ENCODE peak calls at places on chromosomes 2 and 18, in four cellular contexts. E, J, A and F are unnamed samples.

GRCh38 chr2:75047189-75047812 is 88.9 kb downstream of the POLE4 start:
- DNase-seq in A (no peak), J (no peak), E (no peak), F (peak; percentile 12)

GRCh38 chr2:105926960-105927678 is 182.4 kb downstream of the NCK2 start:
- DNase-seq in E (no peak), J (no peak), A (no peak), F (no peak)

GRCh38 chr2:11540148-11540995 is 6.5 kb downstream of the GREB1 start:
- DNase-seq in J (no peak), E (no peak), A (no peak), F (no peak)

GRCh38 chr2:64487256-64488049 is 33.5 kb downstream of the LGALSL start:
- DNase-seq in A (no peak), E (peak; percentile 28), J (no peak), F (no peak)

GRCh38 chr2:30422437-30422805 is 24.6 kb upstream of the LCLAT1 start:
- DNase-seq in J (no peak), A (no peak), E (no peak), F (peak; percentile 61)

GRCh38 chr2:13009027-13009426 is 292.3 kb downstream of the TRIB2 start:
- DNase-seq in J (no peak), A (no peak), E (no peak), F (no peak)

GRCh38 chr18:6546229-6546628 is 131.5 kb upstream of the L3MBTL4 start:
- DNase-seq in J (no peak), E (no peak), A (no peak), F (no peak)

GRCh38 chr2:216448829-216449228 is 36.5 kb downstream of the SMARCAL1 start:
- DNase-seq in J (no peak), E (no peak), A (no peak), F (no peak)

GRCh38 chr2:166643980-166644379 is 149.9 kb upstream of the SCN7A start:
- DNase-seq in E (no peak), J (no peak), A (no peak), F (no peak)

GRCh38 chr2:171185941-171186340 is 25.2 kb upstream of the TLK1 start:
- DNase-seq in J (no peak), A (peak; percentile 4), E (no peak), F (no peak)

GRCh38 chr18:62209046-62209445 is 22.0 kb downstream of the RELCH start:
- DNase-seq in J (no peak), E (no peak), A (no peak), F (no peak)

GRCh38 chr18:77366725-77367641 is 117.3 kb downstream of the GALR1 start:
- DNase-seq in E (no peak), A (no peak), J (no peak), F (peak; percentile 5)

GRCh38 chr2:65436825-65437221 is 4.4 kb upstream of the SPRED2 start:
- DNase-seq in A (no peak), E (no peak), J (peak; percentile 43), F (no peak)

GRCh38 chr18:54392621-54393023 is 34.9 kb downstream of the C18orf54 start:
- DNase-seq in E (peak; percentile 23), A (peak; percentile 61), J (peak; percentile 36), F (peak; percentile 52)

GRCh38 chr2:15300645-15301573 is 260.2 kb downstream of the NBAS start:
- DNase-seq in E (no peak), J (no peak), A (no peak), F (no peak)

GRCh38 chr2:233442028-233442310 is 87.7 kb downstream of the DGKD start:
- DNase-seq in A (no peak), J (no peak), E (no peak), F (no peak)

GRCh38 chr2:238875161-238875530 is 27.3 kb downstream of the TWIST2 start:
- DNase-seq in E (no peak), A (no peak), J (peak; percentile 23), F (no peak)